ENCODE peak calls at places on chromosomes 12 and 14, in four cellular contexts. One of them, this sample, is unnamed.
A peak's percentile ranks its signal among the peaks of the same experiment; 100 is the strongest.

GRCh38 chr12:99119943-99120342 is 474.9 kb downstream of the APAF1 start:
- DNase-seq in B cell: no peak
- DNase-seq in H9: no peak
- DNase-seq in RWPE2: no peak
- DNase-seq in this sample: no peak

GRCh38 chr12:114762490-114763110 is 78.6 kb upstream of the TBX3 start:
- DNase-seq in RWPE2: no peak
- DNase-seq in H9: no peak
- DNase-seq in B cell: no peak
- DNase-seq in this sample: no peak

GRCh38 chr12:95380997-95381786 is 92.8 kb upstream of the METAP2 start:
- DNase-seq in H9: no peak
- DNase-seq in B cell: no peak
- DNase-seq in RWPE2: no peak
- DNase-seq in this sample: no peak

GRCh38 chr14:96351986-96352385 is 11.2 kb downstream of the ATG2B start:
- DNase-seq in B cell: no peak
- DNase-seq in RWPE2: no peak
- DNase-seq in H9: no peak
- DNase-seq in this sample: no peak

GRCh38 chr12:125114365-125115141 is 49.3 kb downstream of the AACS start:
- DNase-seq in RWPE2: no peak
- DNase-seq in H9: no peak
- DNase-seq in B cell: no peak
- DNase-seq in this sample: no peak

GRCh38 chr12:1533602-1534304 is 60.6 kb downstream of the FBXL14 start:
- DNase-seq in RWPE2: peak; percentile 48
- DNase-seq in B cell: no peak
- DNase-seq in H9: peak; percentile 25
- DNase-seq in this sample: no peak

GRCh38 chr14:65084554-65085190 is 17.6 kb downstream of the MAX start:
- DNase-seq in H9: no peak
- DNase-seq in B cell: no peak
- DNase-seq in RWPE2: no peak
- DNase-seq in this sample: no peak

GRCh38 chr12:546920-547845 is 87.4 kb downstream of the B4GALNT3 start:
- DNase-seq in RWPE2: no peak
- DNase-seq in B cell: no peak
- DNase-seq in H9: peak; percentile 84
- DNase-seq in this sample: peak; percentile 76

GRCh38 chr12:114668151-114668891 is 15.7 kb downstream of the TBX3 start:
- DNase-seq in H9: peak; percentile 95
- DNase-seq in RWPE2: peak; percentile 91
- DNase-seq in B cell: no peak
- DNase-seq in this sample: no peak

GRCh38 chr12:19234991-19235876 is 105.7 kb downstream of the PLEKHA5 start:
- DNase-seq in H9: no peak
- DNase-seq in B cell: no peak
- DNase-seq in RWPE2: no peak
- DNase-seq in this sample: no peak

GRCh38 chr14:94298130-94298529 is 5.1 kb upstream of the SERPINA10 start:
- DNase-seq in B cell: no peak
- DNase-seq in RWPE2: no peak
- DNase-seq in H9: no peak
- DNase-seq in this sample: no peak

GRCh38 chr12:98504368-98504617 is 11.1 kb upstream of the TMPO start:
- DNase-seq in B cell: no peak
- DNase-seq in RWPE2: no peak
- DNase-seq in H9: no peak
- DNase-seq in this sample: no peak

GRCh38 chr12:44717612-44718011 is 158.5 kb downstream of the NELL2 start:
- DNase-seq in RWPE2: no peak
- DNase-seq in B cell: no peak
- DNase-seq in H9: no peak
- DNase-seq in this sample: no peak

GRCh38 chr12:20367731-20368652 is at the start of gene PDE3A:
- DNase-seq in B cell: no peak
- DNase-seq in H9: peak; percentile 89
- DNase-seq in RWPE2: no peak
- DNase-seq in this sample: peak; percentile 93

GRCh38 chr12:92020983-92021664 is 124.5 kb downstream of the BTG1 start:
- DNase-seq in H9: no peak
- DNase-seq in B cell: no peak
- DNase-seq in RWPE2: no peak
- DNase-seq in this sample: no peak

GRCh38 chr12:68776976-68777610 is 30.9 kb upstream of the MDM2 start:
- DNase-seq in RWPE2: no peak
- DNase-seq in H9: no peak
- DNase-seq in B cell: no peak
- DNase-seq in this sample: no peak

GRCh38 chr12:69129014-69129413 is 110.4 kb upstream of the CPSF6 start:
- DNase-seq in H9: no peak
- DNase-seq in RWPE2: no peak
- DNase-seq in B cell: no peak
- DNase-seq in this sample: no peak

GRCh38 chr12:101678081-101678480 is 19.4 kb upstream of the CHPT1 start:
- DNase-seq in RWPE2: no peak
- DNase-seq in B cell: no peak
- DNase-seq in H9: no peak
- DNase-seq in this sample: no peak

DNA sequence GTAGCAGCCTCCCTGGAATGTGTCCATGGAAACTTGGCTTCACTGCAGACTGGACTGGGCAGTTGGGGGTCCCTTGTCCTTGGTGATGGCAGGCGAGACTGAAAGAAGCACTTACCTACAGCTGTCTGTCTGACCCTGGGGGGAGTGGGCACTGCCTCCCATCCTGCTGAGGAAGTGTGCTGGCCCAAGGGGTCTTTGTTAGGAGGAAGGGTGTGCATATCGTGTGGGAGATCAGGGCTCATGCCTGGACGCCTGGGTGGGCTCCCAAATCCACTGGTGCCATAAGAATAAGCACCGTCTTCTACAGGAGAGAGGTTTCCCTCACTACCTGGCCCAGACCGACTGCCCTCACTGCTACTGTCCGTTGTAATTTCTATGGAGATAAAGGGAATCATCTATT is 81.4 kb downstream of the PIWIL1 start:
- DNase-seq in RWPE2: no peak
- DNase-seq in H9: no peak
- DNase-seq in B cell: no peak
- DNase-seq in this sample: no peak
- TF ChIP-seq CTCF in RWPE2: no peak
- TF ChIP-seq CTCF in H9: no peak
- TF ChIP-seq CTCF in B cell: no peak
- TF ChIP-seq CTCF in this sample: no peak

GRCh38 chr12:83432176-83432719 is 745.5 kb downstream of the TMTC2 start:
- DNase-seq in RWPE2: no peak
- DNase-seq in B cell: no peak
- DNase-seq in H9: peak; percentile 60
- DNase-seq in this sample: peak; percentile 33

DNA sequence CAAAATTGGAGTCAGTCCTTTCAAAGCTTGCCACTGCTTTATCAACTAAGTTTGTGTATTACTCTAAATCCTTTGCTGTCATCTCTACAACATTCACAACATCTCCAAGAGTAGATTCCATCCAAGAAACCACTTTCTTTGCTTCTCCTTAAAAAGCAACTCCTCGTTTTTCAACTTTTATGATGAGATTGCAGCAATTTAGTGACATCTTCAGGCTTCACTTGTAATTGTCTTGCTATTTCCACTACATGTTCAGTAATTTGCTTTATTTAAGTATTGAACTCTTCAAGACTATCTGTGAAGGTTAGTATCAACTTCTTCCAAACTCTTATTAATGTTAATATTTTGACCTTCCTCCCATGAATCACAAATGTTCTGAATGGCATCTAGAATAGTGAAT is 747.9 kb downstream of the TMTC2 start:
- DNase-seq in B cell: no peak
- DNase-seq in H9: no peak
- DNase-seq in RWPE2: no peak
- DNase-seq in this sample: no peak
- TF ChIP-seq CTCF in B cell: no peak
- TF ChIP-seq CTCF in H9: no peak
- TF ChIP-seq CTCF in RWPE2: no peak
- TF ChIP-seq CTCF in this sample: peak; percentile 62

DNA sequence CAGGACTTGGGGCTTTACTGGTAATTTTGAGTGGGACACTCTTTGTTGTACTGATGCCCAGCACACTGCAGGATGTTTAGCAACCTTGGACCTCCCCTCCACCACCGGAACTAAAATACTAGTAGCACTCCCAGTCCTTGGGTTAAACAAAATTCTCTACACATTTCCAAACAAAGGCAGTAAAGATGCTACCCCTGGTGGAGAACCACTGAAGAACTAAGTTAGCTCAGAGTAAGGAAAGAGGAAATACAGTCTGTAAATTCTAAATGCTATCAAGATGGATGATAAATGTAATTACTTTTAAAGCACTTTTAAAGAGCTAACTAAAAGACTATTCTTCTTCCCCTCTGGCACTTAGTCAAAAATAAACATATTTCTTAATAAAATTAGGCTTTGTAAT is 64.1 kb downstream of the LRP6 start:
- DNase-seq in H9: no peak
- DNase-seq in B cell: no peak
- DNase-seq in RWPE2: no peak
- DNase-seq in this sample: no peak
- TF ChIP-seq CTCF in H9: peak; percentile 38
- TF ChIP-seq CTCF in B cell: no peak
- TF ChIP-seq CTCF in RWPE2: no peak
- TF ChIP-seq CTCF in this sample: no peak

DNA sequence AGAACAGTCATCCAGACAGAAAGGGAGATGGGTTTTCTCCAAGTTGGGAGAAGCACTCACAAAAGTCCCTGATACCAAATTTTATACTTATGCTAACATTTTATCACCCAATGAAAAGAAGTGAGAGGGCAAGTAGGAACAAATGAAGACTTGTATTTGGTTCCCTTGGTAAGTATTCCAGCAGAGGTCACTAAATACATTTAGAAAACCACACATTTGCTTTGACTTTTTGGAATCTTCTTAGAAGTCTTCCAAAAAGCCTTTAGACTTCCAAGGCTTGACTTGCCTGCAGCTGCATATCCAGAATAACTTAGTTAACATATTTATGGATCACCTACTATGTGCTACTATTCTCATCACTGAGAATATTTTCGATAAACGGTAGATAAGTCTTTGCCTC is 3.1 kb upstream of the GYS2 start:
- DNase-seq in H9: no peak
- DNase-seq in RWPE2: no peak
- DNase-seq in B cell: no peak
- DNase-seq in this sample: no peak
- TF ChIP-seq CTCF in H9: peak; percentile 43
- TF ChIP-seq CTCF in RWPE2: peak; percentile 28
- TF ChIP-seq CTCF in B cell: no peak
- TF ChIP-seq CTCF in this sample: peak; percentile 80

GRCh38 chr12:103844296-103844695 is 3.3 kb upstream of the NT5DC3 start:
- DNase-seq in RWPE2: no peak
- DNase-seq in H9: no peak
- DNase-seq in B cell: no peak
- DNase-seq in this sample: no peak

GRCh38 chr12:103840399-103840880 is 594 bp downstream of the NT5DC3 start:
- DNase-seq in B cell: peak; percentile 55
- DNase-seq in H9: no peak
- DNase-seq in RWPE2: peak; percentile 74
- DNase-seq in this sample: no peak

GRCh38 chr12:103840881-103841689 is at the start of gene NT5DC3:
- DNase-seq in H9: peak; percentile 92
- DNase-seq in RWPE2: peak; percentile 81
- DNase-seq in B cell: peak; percentile 86
- DNase-seq in this sample: no peak

GRCh38 chr12:103839893-103840292 is 1.1 kb downstream of the NT5DC3 start:
- DNase-seq in H9: no peak
- DNase-seq in RWPE2: no peak
- DNase-seq in B cell: no peak
- DNase-seq in this sample: no peak

DNA sequence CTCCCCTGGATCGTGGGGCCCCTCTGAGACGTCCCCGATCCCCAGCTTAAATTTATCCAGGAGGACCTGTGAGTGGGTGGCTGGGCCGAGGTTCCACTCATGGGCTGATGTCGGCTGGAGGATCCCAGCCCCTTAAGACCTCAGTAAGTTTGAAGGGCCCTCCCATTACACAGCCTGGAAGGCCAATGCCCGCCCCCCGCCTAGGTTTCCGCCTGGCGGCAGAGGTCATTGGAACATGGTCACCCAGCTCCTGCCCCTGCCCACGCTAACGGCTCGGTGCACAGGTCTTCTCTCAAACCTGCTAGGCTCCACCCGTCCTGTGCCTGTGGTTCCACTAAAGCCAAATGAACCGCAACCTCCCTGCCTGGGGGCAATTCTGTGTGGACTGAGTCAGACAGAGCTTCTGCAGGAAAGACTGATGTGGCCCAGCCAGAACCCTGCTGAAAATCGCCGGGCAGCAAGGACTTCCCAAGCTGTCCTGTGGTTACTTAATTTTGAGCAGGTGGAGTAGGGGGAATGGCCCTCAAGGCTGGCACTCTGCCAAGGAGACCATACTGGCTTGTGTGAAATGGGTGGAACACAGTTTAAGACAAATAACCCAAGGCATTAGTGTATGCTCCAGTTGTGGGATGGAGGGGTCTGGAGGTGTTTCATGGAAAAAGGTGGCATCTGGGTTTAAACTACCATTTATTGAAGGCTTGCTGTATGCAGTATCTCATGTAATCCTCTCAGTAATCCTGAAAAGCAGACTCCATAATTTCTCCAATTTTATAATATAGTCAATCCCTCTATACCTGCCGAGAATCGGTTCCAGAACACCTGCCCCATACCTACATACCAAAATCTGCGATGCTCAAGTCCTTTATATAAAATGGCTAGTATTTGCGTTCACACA is 903 bp upstream of the NT5DC3 start:
- DNase-seq in RWPE2: peak; percentile 98
- DNase-seq in H9: peak; percentile 90
- DNase-seq in B cell: no peak
- DNase-seq in this sample: peak; percentile 96
- TF ChIP-seq CTCF in RWPE2: no peak
- TF ChIP-seq CTCF in H9: no peak
- TF ChIP-seq CTCF in B cell: no peak
- TF ChIP-seq CTCF in this sample: no peak

This sample was measured in chondrocyte.